ENCODE peak calls at places on chromosomes 13 and 19, in seven cellular contexts. H, F, P, R, Q, C and Z are unnamed samples.

GRCh38 chr13:34351134-34351533 is 533.2 kb downstream of the RFC3 start:
- DNase-seq in H (no peak), F (no peak), P (no peak), R (no peak), Q (no peak), C (no peak), Z (no peak)

GRCh38 chr19:33905937-33906577 is 109.4 kb downstream of the KCTD15 start:
- DNase-seq in H (no peak), F (no peak), P (no peak), R (no peak), Q (no peak), C (peak), Z (peak)

GRCh38 chr13:51523082-51523518 is 61.2 kb upstream of the WDFY2 start:
- DNase-seq in H (peak), F (no peak), P (peak), R (no peak), Q (no peak), C (no peak), Z (no peak)

GRCh38 chr19:49301165-49301865 is 23.7 kb downstream of the SLC6A16 start:
- DNase-seq in H (peak), F (peak), P (peak), R (no peak), Q (peak), C (peak), Z (peak)

GRCh38 chr19:27777726-27778125 is 1435.2 kb downstream of the UQCRFS1 start:
- DNase-seq in H (no peak), F (no peak), P (no peak), R (no peak), Q (no peak), C (peak), Z (no peak)

GRCh38 chr19:18776288-18776594 is 14.9 kb downstream of the COMP start:
- DNase-seq in H (no peak), F (peak), P (peak), R (no peak), Q (no peak), C (no peak), Z (no peak)

GRCh38 chr19:33440241-33440640 is 66.7 kb downstream of the CEBPG start:
- DNase-seq in H (no peak), F (no peak), P (no peak), R (no peak), Q (no peak), C (no peak), Z (no peak)

GRCh38 chr19:48728882-48729645 is 9.5 kb upstream of the MAMSTR start:
- DNase-seq in H (no peak), F (no peak), P (no peak), R (no peak), Q (no peak), C (peak), Z (no peak)

GRCh38 chr13:73991384-73991783 is 142.8 kb downstream of the KLF12 start:
- DNase-seq in H (no peak), F (no peak), P (no peak), R (no peak), Q (no peak), C (no peak), Z (no peak)

GRCh38 chr13:106374631-106375030 is 160.8 kb downstream of the EFNB2 start:
- DNase-seq in H (no peak), F (no peak), P (no peak), R (no peak), Q (no peak), C (no peak), Z (no peak)

GRCh38 chr13:110303644-110304043 is 3.3 kb downstream of the COL4A1 start:
- DNase-seq in H (no peak), F (no peak), P (no peak), R (no peak), Q (no peak), C (no peak), Z (no peak)

GRCh38 chr13:84651288-84651687 is 769.0 kb upstream of the SLITRK1 start:
- DNase-seq in H (no peak), F (peak), P (peak), R (no peak), Q (peak), C (no peak), Z (no peak)

GRCh38 chr19:3275583-3276340 is 51.3 kb downstream of the CELF5 start:
- DNase-seq in H (no peak), F (peak), P (peak), R (no peak), Q (peak), C (peak), Z (peak)

GRCh38 chr19:47377208-47377701 is 28.1 kb downstream of the DHX34 start:
- DNase-seq in H (no peak), F (no peak), P (no peak), R (no peak), Q (no peak), C (no peak), Z (no peak)

GRCh38 chr13:24682353-24682752 is 2.1 kb downstream of the ATP12A start:
- DNase-seq in H (no peak), F (no peak), P (no peak), R (no peak), Q (no peak), C (no peak), Z (no peak)

GRCh38 chr19:45163156-45163555 is 2.4 kb upstream of the NKPD1 start:
- DNase-seq in H (no peak), F (no peak), P (no peak), R (no peak), Q (no peak), C (no peak), Z (no peak)

GRCh38 chr19:46303345-46303701 is 6.5 kb downstream of the HIF3A start:
- DNase-seq in H (no peak), F (no peak), P (no peak), R (no peak), Q (no peak), C (peak), Z (no peak)

GRCh38 chr13:71786815-71787214 is 80.2 kb downstream of the DACH1 start:
- DNase-seq in H (no peak), F (no peak), P (no peak), R (no peak), Q (no peak), C (peak), Z (no peak)

GRCh38 chr13:73767747-73768315 is 366.4 kb downstream of the KLF12 start:
- DNase-seq in H (peak), F (peak), P (no peak), R (no peak), Q (no peak), C (peak), Z (peak)

GRCh38 chr19:461664-462551 is 1.1 kb upstream of the SHC2 start:
- DNase-seq in H (no peak), F (no peak), P (no peak), R (no peak), Q (no peak), C (peak), Z (peak)

GRCh38 chr13:102799544-102800144 is 725 bp downstream of the BIVM start:
- DNase-seq in H (peak), F (no peak), P (peak), R (no peak), Q (no peak), C (peak), Z (peak)

GRCh38 chr13:46296920-46297319 is 85.2 kb downstream of the LRRC63 start:
- DNase-seq in H (no peak), F (no peak), P (peak), R (peak), Q (peak), C (no peak), Z (no peak)

GRCh38 chr19:5627395-5627904 is 4.6 kb downstream of the SAFB start:
- DNase-seq in H (peak), F (no peak), P (peak), R (no peak), Q (peak), C (peak), Z (peak)